ENCODE peak calls at places on chromosomes 16 and 17, in eight cellular contexts. Q, C, L, G, K, F, N and B are unnamed samples.

GRCh38 chr17:57833597-57833939 is 16.3 kb downstream of the MRPS23 start:
- DNase-seq in Q (no peak), C (no peak), L (no peak), G (no peak), K (no peak), F (no peak), N (no peak), B (no peak)

GRCh38 chr16:55815320-55815719 is 17.6 kb downstream of the CES1 start:
- DNase-seq in Q (no peak), C (no peak), L (no peak), G (no peak), K (no peak), F (no peak), N (no peak), B (no peak)

GRCh38 chr16:64543401-64543800 is 578.5 kb downstream of the CDH11 start:
- DNase-seq in Q (no peak), C (no peak), L (no peak), G (no peak), K (no peak), F (no peak), N (no peak), B (no peak)

GRCh38 chr16:64687089-64687488 is 434.8 kb downstream of the CDH11 start:
- DNase-seq in Q (no peak), C (no peak), L (no peak), G (no peak), K (no peak), F (no peak), N (no peak), B (no peak)

GRCh38 chr17:68318103-68318991 is 27.1 kb downstream of the ARSG start:
- DNase-seq in Q (no peak), C (no peak), L (no peak), G (no peak), K (no peak), F (peak; percentile 72), N (peak; percentile 87), B (no peak)

GRCh38 chr17:81854974-81855774 is 5.2 kb downstream of the P4HB start:
- DNase-seq in Q (no peak), C (no peak), L (no peak), G (no peak), K (peak; percentile 43), F (peak; percentile 28), N (no peak), B (no peak)

GRCh38 chr16:58027341-58028167 is 2.0 kb downstream of the MMP15 start:
- DNase-seq in Q (peak; percentile 49), C (no peak), L (no peak), G (no peak), K (peak; percentile 83), F (peak; percentile 25), N (peak; percentile 38), B (no peak)

GRCh38 chr17:74524751-74525725 is 6.2 kb downstream of the CD300LB start:
- DNase-seq in Q (no peak), C (no peak), L (no peak), G (no peak), K (no peak), F (no peak), N (no peak), B (no peak)

GRCh38 chr17:1354022-1354421 is 46.0 kb downstream of the YWHAE start:
- DNase-seq in Q (no peak), C (no peak), L (no peak), G (no peak), K (no peak), F (no peak), N (no peak), B (no peak)

GRCh38 chr16:85309656-85310587 is 197.7 kb upstream of the CIBAR2 start:
- DNase-seq in Q (peak; percentile 91), C (no peak), L (no peak), G (peak; percentile 12), K (peak; percentile 65), F (no peak), N (no peak), B (no peak)

GRCh38 chr16:51697454-51697853 is 546.4 kb upstream of the SALL1 start:
- DNase-seq in Q (no peak), C (no peak), L (no peak), G (no peak), K (no peak), F (peak; percentile 15), N (no peak), B (no peak)

GRCh38 chr16:50185005-50185505 is 31.9 kb downstream of the TENT4B start:
- DNase-seq in Q (no peak), C (peak; percentile 85), L (no peak), G (no peak), K (no peak), F (peak; percentile 94), N (peak; percentile 72), B (no peak)

GRCh38 chr16:48347980-48348379 is 37.2 kb downstream of the SIAH1 start:
- DNase-seq in Q (peak; percentile 19), C (no peak), L (no peak), G (no peak), K (no peak), F (no peak), N (no peak), B (no peak)

GRCh38 chr17:78132086-78132676 is 1.6 kb downstream of the TMC8 start:
- DNase-seq in Q (peak; percentile 28), C (no peak), L (peak; percentile 59), G (peak; percentile 50), K (peak; percentile 39), F (no peak), N (no peak), B (no peak)

GRCh38 chr17:50188521-50189395 is 12.7 kb downstream of the COL1A1 start:
- DNase-seq in Q (no peak), C (no peak), L (no peak), G (no peak), K (peak; percentile 19), F (peak; percentile 74), N (no peak), B (no peak)

GRCh38 chr17:61402978-61403845 is 3.6 kb downstream of the TBX2 start:
- DNase-seq in Q (peak; percentile 85), C (no peak), L (no peak), G (peak; percentile 13), K (peak; percentile 53), F (no peak), N (peak; percentile 48), B (no peak)

GRCh38 chr16:7436306-7436705 is 103.7 kb downstream of the RBFOX1 start:
- DNase-seq in Q (no peak), C (no peak), L (no peak), G (no peak), K (no peak), F (no peak), N (no peak), B (no peak)

GRCh38 chr16:10959161-10959560 is 14.8 kb downstream of the CLEC16A start:
- DNase-seq in Q (no peak), C (no peak), L (no peak), G (no peak), K (no peak), F (peak; percentile 42), N (no peak), B (no peak)

GRCh38 chr17:57902800-57903759 is 52.1 kb downstream of the CUEDC1 start:
- DNase-seq in Q (no peak), C (no peak), L (no peak), G (no peak), K (peak; percentile 92), F (peak; percentile 90), N (peak; percentile 84), B (no peak)

GRCh38 chr17:80154166-80154565 is 7.2 kb upstream of the EIF4A3 start:
- DNase-seq in Q (no peak), C (no peak), L (no peak), G (no peak), K (no peak), F (no peak), N (no peak), B (no peak)

GRCh38 chr17:77475012-77475976 is 334.5 kb downstream of the SEC14L1 start:
- DNase-seq in Q (no peak), C (peak; percentile 61), L (peak; percentile 56), G (peak; percentile 40), K (peak; percentile 30), F (peak; percentile 98), N (peak; percentile 92), B (no peak)

GRCh38 chr16:4570688-4571321 is 14.7 kb downstream of the C16orf96 start:
- DNase-seq in Q (no peak), C (no peak), L (no peak), G (no peak), K (no peak), F (no peak), N (no peak), B (no peak)

GRCh38 chr16:57991551-57992059 is 8.9 kb downstream of the ZNF319 start:
- DNase-seq in Q (no peak), C (no peak), L (no peak), G (no peak), K (no peak), F (no peak), N (no peak), B (no peak)

GRCh38 chr17:74234482-74234881 is 21.1 kb downstream of the TTYH2 start:
- DNase-seq in Q (no peak), C (no peak), L (no peak), G (no peak), K (no peak), F (no peak), N (no peak), B (no peak)

GRCh38 chr17:51371732-51372151 is 111.4 kb downstream of the UTP18 start:
- DNase-seq in Q (peak; percentile 88), C (no peak), L (peak; percentile 31), G (peak; percentile 2), K (no peak), F (peak; percentile 21), N (peak; percentile 62), B (no peak)

GRCh38 chr16:2719328-2720062 is 529 bp downstream of the PRSS27 start:
- DNase-seq in Q (peak; percentile 35), C (no peak), L (no peak), G (no peak), K (peak; percentile 58), F (no peak), N (no peak), B (no peak)

GRCh38 chr16:3971261-3971660 is 90.7 kb upstream of the CREBBP start:
- DNase-seq in Q (no peak), C (peak; percentile 73), L (no peak), G (no peak), K (no peak), F (peak; percentile 96), N (peak; percentile 88), B (no peak)

GRCh38 chr17:41824086-41824485 is 11.3 kb downstream of the FKBP10 start:
- DNase-seq in Q (peak; percentile 46), C (no peak), L (no peak), G (no peak), K (no peak), F (no peak), N (no peak), B (no peak)

GRCh38 chr17:74282587-74283370 is 8.7 kb downstream of the DNAI2 start:
- DNase-seq in Q (no peak), C (no peak), L (peak; percentile 29), G (no peak), K (no peak), F (peak; percentile 72), N (no peak), B (no peak)

GRCh38 chr16:47833771-47834170 is 322.0 kb downstream of the ABCC12 start:
- DNase-seq in Q (no peak), C (no peak), L (no peak), G (no peak), K (no peak), F (no peak), N (no peak), B (no peak)

GRCh38 chr16:56366945-56367344 is 58.4 kb downstream of the AMFR start:
- DNase-seq in Q (no peak), C (no peak), L (no peak), G (no peak), K (no peak), F (no peak), N (no peak), B (no peak)

GRCh38 chr17:63571632-63572310 is 21.5 kb downstream of the DCAF7 start:
- DNase-seq in Q (peak; percentile 29), C (peak; percentile 31), L (no peak), G (no peak), K (no peak), F (peak; percentile 76), N (peak; percentile 87), B (no peak)